ENCODE peak calls at places on chromosome 22, in four cellular contexts. D, H, X and F are unnamed samples.

GRCh38 chr22:43818981-43819690 is 7.0 kb upstream of the EFCAB6 start:
- DNase-seq in X (no peak), H (no peak), D (no peak), F (no peak)

GRCh38 chr22:44884968-44885805 is 124.6 kb downstream of the PHF21B start:
- DNase-seq in X (peak; percentile 59), H (no peak), D (no peak), F (peak; percentile 47)

GRCh38 chr22:22432479-22432878 is 76.1 kb downstream of the ZNF280B start:
- DNase-seq in D (no peak), H (no peak), X (no peak), F (no peak)

GRCh38 chr22:50705219-50705691 is 32.6 kb downstream of the SHANK3 start:
- DNase-seq in X (peak; percentile 77), D (no peak), H (no peak), F (peak; percentile 74)

GRCh38 chr22:41699264-41700104 is at the start of gene MEI1:
- DNase-seq in D (peak; percentile 83), X (peak; percentile 96), H (peak; percentile 89), F (peak; percentile 91)

GRCh38 chr22:37304595-37305343 is 22.5 kb downstream of the CYTH4 start:
- DNase-seq in D (no peak), X (no peak), H (no peak), F (no peak)

GRCh38 chr22:28151241-28151640 is 232.2 kb upstream of the PITPNB start:
- DNase-seq in H (no peak), D (no peak), X (no peak), F (no peak)

GRCh38 chr22:49547751-49548239 is 279.9 kb downstream of the BRD1 start:
- DNase-seq in H (no peak), X (peak; percentile 59), D (no peak), F (peak; percentile 46)

GRCh38 chr22:45502215-45503070 is at the start of gene FBLN1:
- DNase-seq in D (no peak), X (no peak), H (no peak), F (no peak)

GRCh38 chr22:22818861-22819855 is 68.5 kb upstream of the IGLL5 start:
- DNase-seq in H (no peak), X (peak; percentile 81), D (no peak), F (no peak)

GRCh38 chr22:36913431-36914382 is at the start of gene CSF2RB:
- DNase-seq in D (no peak), H (no peak), X (peak; percentile 91), F (peak; percentile 69)

GRCh38 chr22:46572911-46573780 is 35.7 kb upstream of the CELSR1 start:
- DNase-seq in X (peak; percentile 61), H (no peak), D (no peak), F (peak; percentile 59)

GRCh38 chr22:49324527-49325491 is 502.9 kb downstream of the BRD1 start:
- DNase-seq in D (no peak), X (peak; percentile 63), H (no peak), F (no peak)

GRCh38 chr22:48819991-48820390 is 1007.7 kb downstream of the BRD1 start:
- DNase-seq in X (peak; percentile 41), D (no peak), H (no peak), F (no peak)

GRCh38 chr22:38924197-38924952 is 33.0 kb upstream of the APOBEC3A start:
- DNase-seq in D (no peak), X (no peak), H (no peak), F (peak; percentile 89)